ENCODE peak calls at places on chromosomes 7 and 10, in eight cellular contexts. B is LoVo; W is stimulated activated CD4-positive, alpha-beta T cell treated with anti-CD3 and anti-CD28 coated beads, Interleukin-2, amount 100 ng/mL, for 48 hours; V is HT-29; F is NCI-H1105; N is sciatic nerve; T is T-helper 1 cell; I is naive thymus-derived CD8-positive, alpha-beta T cell. K is an unnamed sample.

GRCh38 chr7:132516042-132516840 is 60.0 kb downstream of the PLXNA4 start:
- DNase-seq in B (peak; percentile 16), W (no peak), V (no peak), F (no peak), N (no peak), T (no peak), I (no peak), K (no peak)

GRCh38 chr7:84100866-84101265 is 93.7 kb downstream of the SEMA3A start:
- DNase-seq in B (no peak), W (no peak), V (peak; percentile 65), F (no peak), N (no peak), T (no peak), I (no peak), K (no peak)

GRCh38 chr10:85642082-85642420 is 724.5 kb downstream of the GRID1 start:
- DNase-seq in B (peak; percentile 50), W (no peak), V (no peak), F (no peak), N (no peak), T (no peak), I (no peak), K (no peak)

GRCh38 chr7:96188623-96188991 is 133.3 kb downstream of the SLC25A13 start:
- DNase-seq in B (no peak), W (no peak), V (no peak), F (no peak), N (no peak), T (no peak), I (no peak), K (no peak)

GRCh38 chr10:113953505-113954272 is 90.0 kb upstream of the ADRB1 start:
- DNase-seq in B (peak; percentile 3), W (no peak), V (peak; percentile 31), F (no peak), N (no peak), T (peak; percentile 39), I (no peak), K (no peak)

GRCh38 chr7:5234852-5235831 is 45.1 kb downstream of the WIPI2 start:
- DNase-seq in B (peak; percentile 62), W (no peak), V (peak; percentile 59), F (no peak), N (no peak), T (no peak), I (no peak), K (no peak)

GRCh38 chr7:30162133-30162532 is 27.3 kb downstream of the MTURN start:
- DNase-seq in B (no peak), W (no peak), V (no peak), F (no peak), N (no peak), T (no peak), I (no peak), K (no peak)

GRCh38 chr7:46468753-46469356 is 547.8 kb upstream of the IGFBP3 start:
- DNase-seq in B (no peak), W (no peak), V (peak; percentile 28), F (no peak), N (no peak), T (no peak), I (no peak), K (no peak)

GRCh38 chr10:62463364-62463763 is 89.2 kb downstream of the ZNF365 start:
- DNase-seq in B (no peak), W (no peak), V (no peak), F (no peak), N (no peak), T (no peak), I (no peak), K (no peak)

GRCh38 chr10:95273393-95274312 is 17.1 kb downstream of the PDLIM1 start:
- DNase-seq in B (peak; percentile 83), W (no peak), V (peak; percentile 75), F (no peak), N (no peak), T (no peak), I (no peak), K (peak; percentile 70)

GRCh38 chr7:151080091-151080521 is 503 bp downstream of the FASTK start:
- DNase-seq in B (no peak), W (no peak), V (peak; percentile 48), F (no peak), N (no peak), T (no peak), I (no peak), K (peak; percentile 59)

GRCh38 chr7:30201161-30201666 is 66.4 kb downstream of the MTURN start:
- DNase-seq in B (no peak), W (no peak), V (no peak), F (no peak), N (no peak), T (no peak), I (no peak), K (no peak)

GRCh38 chr10:78332013-78332412 is 298.4 kb downstream of the RPS24 start:
- DNase-seq in B (no peak), W (no peak), V (no peak), F (no peak), N (peak; percentile 14), T (no peak), I (no peak), K (no peak)

GRCh38 chr10:72276013-72276387 is 2.3 kb downstream of the DDIT4 start:
- DNase-seq in B (no peak), W (peak; percentile 38), V (no peak), F (peak; percentile 33), N (no peak), T (peak; percentile 45), I (no peak), K (peak; percentile 86)

GRCh38 chr10:130739757-130740145 is 571.8 kb downstream of the TCERG1L start:
- DNase-seq in B (no peak), W (no peak), V (no peak), F (no peak), N (peak; percentile 22), T (no peak), I (no peak), K (no peak)

GRCh38 chr7:30029696-30030095 is 1.5 kb downstream of the PLEKHA8 start:
- DNase-seq in B (peak; percentile 33), W (peak; percentile 5), V (peak; percentile 65), F (no peak), N (no peak), T (no peak), I (no peak), K (no peak)

GRCh38 chr7:142568430-142569097 is 180.7 kb upstream of the PRSS1 start:
- DNase-seq in B (peak; percentile 57), W (no peak), V (peak; percentile 26), F (no peak), N (no peak), T (no peak), I (no peak), K (no peak)

GRCh38 chr10:97904026-97904410 is 54.4 kb downstream of the GOLGA7B start:
- DNase-seq in B (no peak), W (no peak), V (no peak), F (no peak), N (no peak), T (no peak), I (no peak), K (no peak)

K was measured in RWPE2.